ENCODE peak calls at places on chromosomes 5 and 9, in seven cellular contexts. One of them, this sample, is unnamed.

GRCh38 chr5:177553671-177554429 is 513 bp downstream of the FAM193B start:
- DNase-seq in glutamatergic neuron: peak
- DNase-seq in posterior cingulate gyrus: peak
- DNase-seq in CD4-positive, alpha-beta T cell: peak
- DNase-seq in H7: peak
- DNase-seq in transverse colon: peak
- DNase-seq in iris pigment epithelial cell: peak
- DNase-seq in this sample: peak

GRCh38 chr9:136220017-136220729 is 15.2 kb upstream of the LHX3 start:
- DNase-seq in transverse colon: no peak
- DNase-seq in CD4-positive, alpha-beta T cell: peak
- DNase-seq in H7: no peak
- DNase-seq in posterior cingulate gyrus: no peak
- DNase-seq in iris pigment epithelial cell: peak
- DNase-seq in glutamatergic neuron: no peak
- DNase-seq in this sample: no peak

GRCh38 chr5:375336-375920 is 53.9 kb downstream of the AHRR start:
- DNase-seq in iris pigment epithelial cell: no peak
- DNase-seq in posterior cingulate gyrus: no peak
- DNase-seq in glutamatergic neuron: peak
- DNase-seq in CD4-positive, alpha-beta T cell: no peak
- DNase-seq in H7: peak
- DNase-seq in transverse colon: no peak
- DNase-seq in this sample: no peak

GRCh38 chr5:54148858-54149257 is 161.5 kb downstream of the ARL15 start:
- DNase-seq in CD4-positive, alpha-beta T cell: no peak
- DNase-seq in posterior cingulate gyrus: no peak
- DNase-seq in iris pigment epithelial cell: no peak
- DNase-seq in transverse colon: no peak
- DNase-seq in H7: no peak
- DNase-seq in glutamatergic neuron: no peak
- DNase-seq in this sample: no peak

GRCh38 chr5:102796481-102796880 is 41.4 kb downstream of the PAM start:
- DNase-seq in iris pigment epithelial cell: no peak
- DNase-seq in CD4-positive, alpha-beta T cell: no peak
- DNase-seq in transverse colon: no peak
- DNase-seq in glutamatergic neuron: no peak
- DNase-seq in H7: no peak
- DNase-seq in posterior cingulate gyrus: no peak
- DNase-seq in this sample: no peak

GRCh38 chr5:149273237-149273636 is 1.6 kb downstream of the AFAP1L1 start:
- DNase-seq in transverse colon: no peak
- DNase-seq in iris pigment epithelial cell: no peak
- DNase-seq in H7: peak
- DNase-seq in CD4-positive, alpha-beta T cell: no peak
- DNase-seq in glutamatergic neuron: no peak
- DNase-seq in posterior cingulate gyrus: no peak
- DNase-seq in this sample: no peak

GRCh38 chr5:112848116-112848811 is 12.8 kb upstream of the SRP19 start:
- DNase-seq in iris pigment epithelial cell: peak
- DNase-seq in glutamatergic neuron: no peak
- DNase-seq in H7: peak
- DNase-seq in transverse colon: no peak
- DNase-seq in posterior cingulate gyrus: no peak
- DNase-seq in CD4-positive, alpha-beta T cell: no peak
- DNase-seq in this sample: no peak

GRCh38 chr9:34520505-34521385 is 2.0 kb downstream of the ENHO start:
- DNase-seq in transverse colon: no peak
- DNase-seq in H7: no peak
- DNase-seq in posterior cingulate gyrus: no peak
- DNase-seq in iris pigment epithelial cell: no peak
- DNase-seq in CD4-positive, alpha-beta T cell: no peak
- DNase-seq in glutamatergic neuron: no peak
- DNase-seq in this sample: no peak

GRCh38 chr5:171541380-171541779 is 121.9 kb downstream of the FGF18 start:
- DNase-seq in iris pigment epithelial cell: no peak
- DNase-seq in CD4-positive, alpha-beta T cell: no peak
- DNase-seq in glutamatergic neuron: no peak
- DNase-seq in H7: no peak
- DNase-seq in transverse colon: no peak
- DNase-seq in posterior cingulate gyrus: no peak
- DNase-seq in this sample: no peak

GRCh38 chr9:96618209-96619108 is 1.2 kb downstream of the CDC14B start:
- DNase-seq in posterior cingulate gyrus: peak
- DNase-seq in transverse colon: peak
- DNase-seq in glutamatergic neuron: peak
- DNase-seq in H7: peak
- DNase-seq in iris pigment epithelial cell: peak
- DNase-seq in CD4-positive, alpha-beta T cell: no peak
- DNase-seq in this sample: peak

GRCh38 chr5:118952992-118953651 is 35.2 kb downstream of the DTWD2 start:
- DNase-seq in transverse colon: no peak
- DNase-seq in iris pigment epithelial cell: no peak
- DNase-seq in CD4-positive, alpha-beta T cell: no peak
- DNase-seq in posterior cingulate gyrus: no peak
- DNase-seq in glutamatergic neuron: no peak
- DNase-seq in H7: no peak
- DNase-seq in this sample: no peak

GRCh38 chr5:314676-315487 is 6.6 kb upstream of the AHRR start:
- DNase-seq in posterior cingulate gyrus: no peak
- DNase-seq in glutamatergic neuron: no peak
- DNase-seq in iris pigment epithelial cell: no peak
- DNase-seq in transverse colon: no peak
- DNase-seq in CD4-positive, alpha-beta T cell: no peak
- DNase-seq in H7: peak
- DNase-seq in this sample: no peak

GRCh38 chr9:94175669-94176068 is 83.4 kb upstream of the ZNF169 start:
- DNase-seq in iris pigment epithelial cell: peak
- DNase-seq in posterior cingulate gyrus: no peak
- DNase-seq in CD4-positive, alpha-beta T cell: no peak
- DNase-seq in glutamatergic neuron: no peak
- DNase-seq in transverse colon: no peak
- DNase-seq in H7: no peak
- DNase-seq in this sample: no peak

GRCh38 chr5:127959152-127959764 is 124.3 kb upstream of the SLC12A2 start:
- DNase-seq in transverse colon: peak
- DNase-seq in H7: no peak
- DNase-seq in posterior cingulate gyrus: peak
- DNase-seq in CD4-positive, alpha-beta T cell: no peak
- DNase-seq in glutamatergic neuron: no peak
- DNase-seq in iris pigment epithelial cell: peak
- DNase-seq in this sample: peak

GRCh38 chr5:133196441-133197085 is 144.8 kb downstream of the HSPA4 start:
- DNase-seq in posterior cingulate gyrus: no peak
- DNase-seq in H7: peak
- DNase-seq in CD4-positive, alpha-beta T cell: no peak
- DNase-seq in transverse colon: no peak
- DNase-seq in glutamatergic neuron: no peak
- DNase-seq in iris pigment epithelial cell: no peak
- DNase-seq in this sample: no peak

GRCh38 chr5:148957591-148958202 is 105.2 kb downstream of the SH3TC2 start:
- DNase-seq in iris pigment epithelial cell: peak
- DNase-seq in H7: peak
- DNase-seq in CD4-positive, alpha-beta T cell: peak
- DNase-seq in posterior cingulate gyrus: peak
- DNase-seq in transverse colon: peak
- DNase-seq in glutamatergic neuron: peak
- DNase-seq in this sample: no peak

GRCh38 chr9:87872079-87872624 is 10.5 kb upstream of the SPATA31E1 start:
- DNase-seq in H7: peak
- DNase-seq in posterior cingulate gyrus: peak
- DNase-seq in CD4-positive, alpha-beta T cell: no peak
- DNase-seq in transverse colon: no peak
- DNase-seq in glutamatergic neuron: peak
- DNase-seq in iris pigment epithelial cell: peak
- DNase-seq in this sample: no peak

GRCh38 chr9:97742545-97742944 is 45.4 kb upstream of the XPA start:
- DNase-seq in transverse colon: no peak
- DNase-seq in CD4-positive, alpha-beta T cell: no peak
- DNase-seq in glutamatergic neuron: no peak
- DNase-seq in iris pigment epithelial cell: no peak
- DNase-seq in H7: no peak
- DNase-seq in posterior cingulate gyrus: no peak
- DNase-seq in this sample: no peak

This sample was measured in left cardiac atrium.